ENCODE peak calls at places on chromosomes 5 and 9, in eight cellular contexts. C is CD8-positive, alpha-beta T cell; G is fibroblast of lung; Y is AG09309; B is keratinocyte; F is HCT116; Q is upper lobe of right lung; N is HepG2. H is an unnamed sample.

GRCh38 chr9:9142001-9142400 is 1342.4 kb upstream of the DMAC1 start:
- DNase-seq in C (no peak), G (no peak), Y (no peak), B (no peak), F (no peak), Q (no peak), N (no peak), H (no peak)

GRCh38 chr5:145936401-145937131 is at the start of gene SH3RF2:
- DNase-seq in C (no peak), G (peak), Y (no peak), B (no peak), F (peak), Q (peak), N (peak), H (peak)

GRCh38 chr9:27365977-27366376 is 69.0 kb upstream of the EQTN start:
- DNase-seq in C (no peak), G (no peak), Y (no peak), B (no peak), F (no peak), Q (no peak), N (no peak), H (peak)

GRCh38 chr9:130110596-130111021 is 56.9 kb downstream of the GPR107 start:
- DNase-seq in C (no peak), G (peak), Y (no peak), B (no peak), F (no peak), Q (no peak), N (no peak), H (peak)

GRCh38 chr5:59905217-59905616 is 11.7 kb upstream of the PDE4D start:
- DNase-seq in C (no peak), G (no peak), Y (no peak), B (no peak), F (no peak), Q (no peak), N (no peak), H (no peak)

GRCh38 chr9:103522409-103522808 is 527.3 kb downstream of the CYLC2 start:
- DNase-seq in C (no peak), G (no peak), Y (no peak), B (no peak), F (no peak), Q (no peak), N (no peak), H (no peak)

GRCh38 chr5:77129386-77129785 is 42.3 kb upstream of the ZBED3 start:
- DNase-seq in C (no peak), G (peak), Y (no peak), B (no peak), F (peak), Q (no peak), N (peak), H (peak)

GRCh38 chr9:128182872-128183528 is 8.4 kb downstream of the CIZ1 start:
- DNase-seq in C (no peak), G (no peak), Y (no peak), B (no peak), F (no peak), Q (no peak), N (no peak), H (peak)

GRCh38 chr5:95130951-95131350 is 153.9 kb downstream of the MCTP1 start:
- DNase-seq in C (no peak), G (peak), Y (no peak), B (no peak), F (no peak), Q (no peak), N (no peak), H (no peak)

GRCh38 chr5:150485770-150486401 is 22.0 kb upstream of the NDST1 start:
- DNase-seq in C (peak), G (peak), Y (no peak), B (no peak), F (no peak), Q (peak), N (no peak), H (no peak)

GRCh38 chr9:120362446-120362845 is 217.5 kb downstream of the CDK5RAP2 start:
- DNase-seq in C (no peak), G (peak), Y (no peak), B (no peak), F (no peak), Q (no peak), N (no peak), H (no peak)

GRCh38 chr5:139131062-139131856 is 66.9 kb downstream of the SIL1 start:
- DNase-seq in C (no peak), G (peak), Y (no peak), B (no peak), F (no peak), Q (no peak), N (no peak), H (peak)

GRCh38 chr5:149352169-149352568 is 5.7 kb upstream of the PCYOX1L start:
- DNase-seq in C (no peak), G (no peak), Y (no peak), B (no peak), F (no peak), Q (no peak), N (no peak), H (no peak)

GRCh38 chr5:66861402-66861801 is 265.2 kb downstream of the MAST4 start:
- DNase-seq in C (no peak), G (no peak), Y (no peak), B (no peak), F (no peak), Q (no peak), N (no peak), H (no peak)
- TF ChIP-seq CTCF in C (no peak), G (no peak), Y (no peak), B (no peak), F (no peak), Q (no peak), N (peak), H (no peak)

GRCh38 chr9:34072410-34072809 is 23.7 kb upstream of the UBAP2 start:
- DNase-seq in C (no peak), G (no peak), Y (no peak), B (peak), F (peak), Q (no peak), N (no peak), H (no peak)
- H3K4me3 ChIP-seq in C (no peak), G (no peak), Y (no peak), B (peak), F (no peak), Q (no peak), N (peak), H (no peak)

GRCh38 chr5:118956727-118957126 is 31.6 kb downstream of the DTWD2 start:
- DNase-seq in C (no peak), G (peak), Y (no peak), B (no peak), F (no peak), Q (no peak), N (no peak), H (peak)
- TF ChIP-seq CTCF in C (no peak), G (peak), Y (peak), B (peak), F (no peak), Q (peak), N (peak), H (peak)

DNA sequence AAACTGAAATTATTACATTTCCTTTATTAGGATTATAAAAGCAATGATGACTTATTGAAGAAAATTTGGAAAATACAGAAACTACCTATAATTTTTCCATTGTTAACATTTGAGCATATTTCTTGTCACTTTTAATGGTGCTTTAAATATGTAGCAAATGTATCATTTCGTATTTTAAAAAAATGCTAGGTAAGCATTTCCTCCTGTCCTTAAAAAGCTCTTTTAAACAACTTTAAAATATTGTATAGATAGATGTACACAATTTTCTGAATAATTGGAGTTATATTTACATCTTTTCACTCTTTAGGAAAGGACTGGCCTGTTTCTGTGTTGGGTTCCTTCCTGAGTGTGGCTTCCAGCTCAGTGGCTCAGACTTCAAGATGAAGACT is 15.6 kb downstream of the TENT4A start:
- DNase-seq in C (no peak), G (no peak), Y (no peak), B (no peak), F (no peak), Q (no peak), N (no peak), H (no peak)
- H3K4me3 ChIP-seq in C (no peak), G (no peak), Y (no peak), B (no peak), F (no peak), Q (no peak), N (no peak), H (no peak)

DNA sequence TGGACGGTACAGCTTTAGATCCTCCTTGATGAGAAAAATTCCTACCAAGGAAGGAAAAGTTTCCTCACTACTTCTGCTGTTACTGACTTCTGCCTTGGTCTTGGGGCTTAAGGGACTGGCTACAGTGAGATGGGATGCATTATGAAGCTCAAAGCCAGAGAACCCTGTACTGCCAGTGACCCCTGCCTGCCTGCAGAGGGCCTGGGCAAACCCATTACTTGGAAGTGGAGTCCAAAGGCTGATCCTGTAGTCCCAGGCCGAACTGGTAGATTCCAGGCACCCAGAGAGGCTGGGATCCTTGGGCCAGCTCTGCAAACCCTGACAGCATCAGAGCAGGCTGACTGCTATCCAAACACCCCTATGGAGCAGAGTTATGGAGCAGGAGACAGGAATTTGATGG is 25.7 kb upstream of the NR5A1 start:
- DNase-seq in C (no peak), G (no peak), Y (no peak), B (no peak), F (no peak), Q (no peak), N (no peak), H (no peak)
- TF ChIP-seq CTCF in C (no peak), G (no peak), Y (no peak), B (no peak), F (no peak), Q (no peak), N (peak), H (peak)

GRCh38 chr5:124074500-124074899 is 562.5 kb downstream of the CSNK1G3 start:
- DNase-seq in C (no peak), G (no peak), Y (no peak), B (no peak), F (no peak), Q (no peak), N (no peak), H (no peak)
- H3K4me3 ChIP-seq in C (no peak), G (no peak), Y (no peak), B (no peak), F (no peak), Q (no peak), N (no peak), H (no peak)

GRCh38 chr5:83865579-83865978 is 144.9 kb upstream of the HAPLN1 start:
- DNase-seq in C (no peak), G (no peak), Y (no peak), B (no peak), F (no peak), Q (no peak), N (no peak), H (no peak)

GRCh38 chr5:83864652-83865051 is 144.0 kb upstream of the HAPLN1 start:
- DNase-seq in C (no peak), G (no peak), Y (no peak), B (no peak), F (no peak), Q (no peak), N (no peak), H (no peak)

GRCh38 chr5:83871533-83872380 is 151.1 kb upstream of the HAPLN1 start:
- DNase-seq in C (no peak), G (no peak), Y (no peak), B (no peak), F (no peak), Q (no peak), N (no peak), H (no peak)

DNA sequence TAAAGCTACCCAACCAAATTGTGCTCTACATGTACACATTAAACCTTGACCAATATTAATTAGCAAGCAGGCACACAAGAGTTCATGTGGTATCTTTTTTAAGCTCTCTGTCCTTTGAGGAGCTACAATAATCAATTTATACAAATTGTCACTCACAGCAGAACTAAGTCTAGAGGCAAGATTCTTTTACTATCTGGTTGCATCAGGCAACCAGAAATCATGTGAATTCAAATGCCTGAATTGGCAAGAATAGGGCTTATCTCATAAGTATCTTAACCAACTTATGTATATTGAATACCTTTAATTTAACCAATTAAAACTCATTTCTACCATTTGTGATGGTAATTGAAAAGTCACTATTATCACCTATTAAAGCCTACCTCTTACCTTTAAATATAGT is 145.5 kb upstream of the HAPLN1 start:
- DNase-seq in C (no peak), G (peak), Y (no peak), B (no peak), F (no peak), Q (no peak), N (no peak), H (no peak)
- TF ChIP-seq CTCF in C (no peak), G (no peak), Y (no peak), B (no peak), F (no peak), Q (no peak), N (no peak), H (no peak)

GRCh38 chr5:51395666-51396356 is 12.6 kb downstream of the ISL1 start:
- DNase-seq in C (no peak), G (no peak), Y (no peak), B (no peak), F (no peak), Q (no peak), N (no peak), H (no peak)

GRCh38 chr5:51397996-51398395 is 14.7 kb downstream of the ISL1 start:
- DNase-seq in C (no peak), G (no peak), Y (no peak), B (no peak), F (no peak), Q (no peak), N (no peak), H (no peak)

GRCh38 chr5:51396797-51397196 is 13.5 kb downstream of the ISL1 start:
- DNase-seq in C (no peak), G (no peak), Y (no peak), B (no peak), F (no peak), Q (no peak), N (no peak), H (no peak)

GRCh38 chr5:51398875-51399635 is 15.8 kb downstream of the ISL1 start:
- DNase-seq in C (no peak), G (no peak), Y (no peak), B (no peak), F (no peak), Q (no peak), N (no peak), H (no peak)

GRCh38 chr5:51399636-51399993 is 16.4 kb downstream of the ISL1 start:
- DNase-seq in C (no peak), G (no peak), Y (no peak), B (no peak), F (no peak), Q (no peak), N (no peak), H (no peak)
- H3K4me3 ChIP-seq in C (no peak), G (no peak), Y (no peak), B (peak), F (no peak), Q (no peak), N (no peak), H (no peak)

DNA sequence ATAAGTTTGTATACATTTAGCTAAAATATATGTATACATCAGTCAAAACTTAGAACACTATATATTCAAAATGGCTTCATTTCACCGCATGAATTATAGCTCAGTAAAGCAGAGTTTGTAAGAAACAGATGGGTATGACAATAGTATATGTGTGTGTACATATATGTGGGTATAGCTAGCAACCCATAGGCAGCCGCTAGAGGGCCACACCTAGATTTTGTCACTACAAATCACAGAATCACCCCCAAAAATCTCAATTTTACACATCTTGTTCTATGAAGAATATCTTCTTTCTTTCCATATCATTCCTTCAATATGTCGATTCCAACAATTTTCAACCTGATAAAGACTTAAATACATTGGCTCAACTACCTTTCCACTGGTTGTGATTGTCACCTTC is 357.8 kb upstream of the CCNG1 start:
- DNase-seq in C (no peak), G (no peak), Y (no peak), B (no peak), F (no peak), Q (no peak), N (no peak), H (no peak)
- TF ChIP-seq CTCF in C (no peak), G (no peak), Y (no peak), B (no peak), F (peak), Q (no peak), N (no peak), H (peak)

GRCh38 chr9:125176632-125177031 is 13.0 kb downstream of the PPP6C start:
- DNase-seq in C (no peak), G (no peak), Y (no peak), B (no peak), F (no peak), Q (no peak), N (no peak), H (no peak)
- H3K4me3 ChIP-seq in C (no peak), G (no peak), Y (no peak), B (no peak), F (no peak), Q (no peak), N (no peak), H (no peak)

H was measured in astrocyte of the spinal cord.